ENCODE peak calls at places on chromosomes 13 and 19, in nine cellular contexts. Y, K, J, X, U, I, M, C and G are unnamed samples.

GRCh38 chr13:87674143-87674772 is 3.1 kb downstream of the SLITRK5 start:
- DNase-seq in Y (no peak), K (no peak), J (no peak), X (no peak), U (no peak), I (no peak), M (no peak), C (no peak), G (no peak)

GRCh38 chr19:49097453-49098288 is 12.4 kb downstream of the SNRNP70 start:
- DNase-seq in Y (peak; percentile 52), K (peak; percentile 68), J (peak; percentile 62), X (peak; percentile 51), U (peak; percentile 80), I (peak; percentile 75), M (peak; percentile 52), C (peak; percentile 79), G (peak; percentile 79)

GRCh38 chr19:1470864-1471513 is 8.0 kb downstream of the C19orf25 start:
- DNase-seq in Y (no peak), K (no peak), J (no peak), X (no peak), U (no peak), I (no peak), M (peak; percentile 65), C (no peak), G (peak; percentile 60)

GRCh38 chr19:35975608-35976214 is 19.3 kb upstream of the SDHAF1 start:
- DNase-seq in Y (peak; percentile 31), K (no peak), J (no peak), X (no peak), U (peak; percentile 36), I (peak; percentile 16), M (no peak), C (peak; percentile 33), G (no peak)

GRCh38 chr13:70541451-70541850 is 433.2 kb upstream of the KLHL1 start:
- DNase-seq in Y (no peak), K (no peak), J (no peak), X (no peak), U (no peak), I (no peak), M (no peak), C (no peak), G (no peak)

GRCh38 chr19:2033825-2034159 is 17.3 kb downstream of the MKNK2 start:
- DNase-seq in Y (no peak), K (peak; percentile 41), J (no peak), X (no peak), U (no peak), I (no peak), M (no peak), C (no peak), G (no peak)

GRCh38 chr13:79501538-79502232 is 20.7 kb downstream of the NDFIP2 start:
- DNase-seq in Y (peak; percentile 48), K (no peak), J (no peak), X (no peak), U (no peak), I (peak; percentile 56), M (no peak), C (peak; percentile 23), G (no peak)

GRCh38 chr13:78393286-78393685 is 210.1 kb downstream of the POU4F1 start:
- DNase-seq in Y (no peak), K (no peak), J (no peak), X (no peak), U (no peak), I (no peak), M (no peak), C (no peak), G (no peak)

GRCh38 chr19:55390461-55390880 is 4.7 kb downstream of the RPL28 start:
- DNase-seq in Y (no peak), K (no peak), J (no peak), X (no peak), U (no peak), I (no peak), M (no peak), C (no peak), G (no peak)

GRCh38 chr19:30879225-30879624 is 470.0 kb downstream of the TSHZ3 start:
- DNase-seq in Y (no peak), K (no peak), J (no peak), X (no peak), U (no peak), I (no peak), M (no peak), C (no peak), G (no peak)

GRCh38 chr13:25371608-25372274 is at the start of gene ATP8A2:
- DNase-seq in Y (no peak), K (no peak), J (no peak), X (no peak), U (no peak), I (no peak), M (no peak), C (no peak), G (no peak)

GRCh38 chr19:56350416-56351045 is 35.9 kb upstream of the ZSCAN5A start:
- DNase-seq in Y (peak; percentile 30), K (no peak), J (peak; percentile 34), X (no peak), U (peak; percentile 67), I (peak; percentile 45), M (peak; percentile 41), C (peak; percentile 66), G (peak; percentile 50)

GRCh38 chr13:85191996-85192395 is 607.2 kb downstream of the SLITRK6 start:
- DNase-seq in Y (no peak), K (no peak), J (no peak), X (no peak), U (no peak), I (no peak), M (no peak), C (no peak), G (no peak)

GRCh38 chr13:112744306-112745021 is 54.6 kb downstream of the ATP11A start:
- DNase-seq in Y (peak; percentile 74), K (no peak), J (no peak), X (no peak), U (peak; percentile 46), I (peak; percentile 11), M (peak; percentile 11), C (peak; percentile 39), G (no peak)

GRCh38 chr19:39409886-39410619 is 2.4 kb upstream of the PLEKHG2 start:
- DNase-seq in Y (peak; percentile 71), K (peak; percentile 90), J (peak; percentile 76), X (no peak), U (peak; percentile 83), I (peak; percentile 79), M (peak; percentile 28), C (peak; percentile 74), G (peak; percentile 54)

GRCh38 chr19:42879613-42880012 is at the start of gene PSG1:
- DNase-seq in Y (no peak), K (no peak), J (no peak), X (no peak), U (no peak), I (no peak), M (no peak), C (no peak), G (peak; percentile 39)

GRCh38 chr13:76936736-76937135 is 11.6 kb upstream of the ACOD1 start:
- DNase-seq in Y (peak; percentile 55), K (no peak), J (no peak), X (no peak), U (peak; percentile 23), I (peak; percentile 35), M (no peak), C (peak; percentile 48), G (no peak)

GRCh38 chr19:44509478-44509877 is 9.2 kb upstream of the ZNF180 start:
- DNase-seq in Y (no peak), K (no peak), J (no peak), X (no peak), U (no peak), I (no peak), M (no peak), C (no peak), G (no peak)

GRCh38 chr13:44198826-44199225 is 174.8 kb upstream of the SERP2 start:
- DNase-seq in Y (no peak), K (no peak), J (no peak), X (no peak), U (no peak), I (no peak), M (no peak), C (no peak), G (peak; percentile 10)